ENCODE peak calls at places on chromosomes 5 and 9, in eight cellular contexts. H, N, E, M, D, A, T and S are unnamed samples.

GRCh38 chr5:73774924-73775323 is 148.9 kb downstream of the ARHGEF28 start:
- DNase-seq in D (no peak), E (no peak), T (no peak), M (no peak), A (no peak), H (no peak), N (no peak), S (no peak)

GRCh38 chr5:137679195-137679594 is 56.7 kb downstream of the KLHL3 start:
- DNase-seq in T (no peak), M (no peak), E (no peak), H (no peak), N (no peak), A (no peak), D (no peak), S (no peak)

GRCh38 chr5:174172104-174172965 is 126.8 kb downstream of the NSG2 start:
- DNase-seq in M (no peak), N (no peak), H (peak), D (no peak), A (no peak), T (no peak), E (peak), S (no peak)

GRCh38 chr9:133569891-133570651 is 35.6 kb downstream of the ADAMTSL2 start:
- DNase-seq in E (no peak), D (no peak), N (no peak), T (no peak), H (peak), M (no peak), A (no peak), S (no peak)

GRCh38 chr5:78984611-78985406 is at the start of gene ARSB:
- DNase-seq in H (peak), M (peak), D (peak), N (peak), E (peak), A (peak), T (no peak), S (no peak)

GRCh38 chr9:94026816-94027215 is 57.4 kb upstream of the PTPDC1 start:
- DNase-seq in D (no peak), N (no peak), M (no peak), A (no peak), E (no peak), T (no peak), H (no peak), S (no peak)

GRCh38 chr5:33968133-33969005 is 16.1 kb downstream of the SLC45A2 start:
- DNase-seq in N (peak), T (no peak), M (no peak), D (no peak), A (no peak), H (no peak), E (no peak), S (no peak)

GRCh38 chr5:149892594-149892993 is 52.0 kb downstream of the PDE6A start:
- DNase-seq in N (no peak), A (no peak), D (no peak), H (no peak), M (no peak), T (no peak), E (no peak), S (no peak)

GRCh38 chr9:92600075-92600741 is 64.4 kb upstream of the ECM2 start:
- DNase-seq in H (no peak), D (no peak), A (no peak), T (no peak), E (no peak), N (no peak), M (no peak), S (no peak)

GRCh38 chr9:112884721-112885120 is 6.0 kb downstream of the SLC46A2 start:
- DNase-seq in H (no peak), A (no peak), N (no peak), M (no peak), T (no peak), D (no peak), E (no peak), S (no peak)

GRCh38 chr5:17203329-17204132 is 13.9 kb upstream of the BASP1 start:
- DNase-seq in D (peak), A (no peak), M (no peak), T (no peak), N (peak), H (peak), E (no peak), S (no peak)

GRCh38 chr9:92974161-92974661 is 26.9 kb downstream of the FGD3 start:
- DNase-seq in E (no peak), A (no peak), M (no peak), N (no peak), T (no peak), H (no peak), D (no peak), S (no peak)

GRCh38 chr9:18826248-18826647 is 206.8 kb downstream of the SAXO1 start:
- DNase-seq in A (no peak), M (no peak), E (no peak), H (peak), D (no peak), T (no peak), N (no peak), S (no peak)

GRCh38 chr5:165630211-165630866 is 2124.9 kb downstream of the MAT2B start:
- DNase-seq in H (peak), E (peak), D (peak), T (no peak), M (peak), A (no peak), N (peak), S (no peak)

GRCh38 chr9:70407081-70407503 is 7.4 kb downstream of the KLF9 start:
- DNase-seq in M (no peak), N (peak), E (no peak), H (no peak), A (no peak), T (peak), D (peak), S (peak)

GRCh38 chr5:5480481-5481111 is 58.1 kb downstream of the ICE1 start:
- DNase-seq in D (no peak), A (no peak), E (no peak), M (no peak), H (no peak), T (no peak), N (no peak), S (no peak)

GRCh38 chr5:33457124-33457523 is 16.4 kb downstream of the TARS1 start:
- DNase-seq in D (peak), M (no peak), H (no peak), A (no peak), T (no peak), E (no peak), N (peak), S (no peak)

GRCh38 chr9:95087659-95088242 is 229.8 kb downstream of the FANCC start:
- DNase-seq in E (peak), D (no peak), H (no peak), T (no peak), N (peak), A (peak), M (peak), S (no peak)

GRCh38 chr9:76200730-76201129 is 193.5 kb downstream of the RFK start:
- DNase-seq in T (no peak), A (no peak), H (no peak), E (no peak), M (no peak), D (no peak), N (no peak), S (no peak)

GRCh38 chr5:161378701-161379100 is 167.8 kb downstream of the GABRB2 start:
- DNase-seq in D (no peak), M (no peak), H (no peak), N (no peak), T (no peak), A (no peak), E (no peak), S (no peak)

GRCh38 chr5:161372682-161373344 is 173.7 kb downstream of the GABRB2 start:
- DNase-seq in A (no peak), N (no peak), D (no peak), H (peak), E (no peak), M (no peak), T (no peak), S (no peak)

GRCh38 chr5:161376034-161376433 is 170.5 kb downstream of the GABRB2 start:
- DNase-seq in D (no peak), H (no peak), M (no peak), N (no peak), E (no peak), T (no peak), A (no peak), S (no peak)

GRCh38 chr5:161369032-161369431 is 177.5 kb downstream of the GABRB2 start:
- DNase-seq in A (no peak), N (no peak), D (no peak), T (no peak), H (peak), E (no peak), M (no peak), S (no peak)

DNA sequence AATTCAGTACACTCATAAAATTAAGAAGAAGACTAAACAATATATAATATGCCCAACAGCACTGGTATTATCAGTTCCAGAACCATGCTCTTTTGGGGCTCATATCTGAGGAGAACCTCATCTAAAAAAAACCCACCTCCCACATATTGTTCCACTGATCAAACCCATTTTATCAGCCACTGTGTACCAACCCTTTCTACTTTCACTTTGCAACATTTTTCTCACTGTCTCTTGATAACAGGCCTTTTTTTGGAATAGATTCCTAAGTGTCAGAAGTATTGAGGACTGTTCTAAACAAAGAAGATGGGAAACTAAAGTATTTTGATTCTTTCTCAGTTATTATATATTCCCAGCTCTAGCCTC is 173.2 kb downstream of the GABRB2 start:
- DNase-seq in N (no peak), D (no peak), M (no peak), E (no peak), H (no peak), A (no peak), T (no peak), S (no peak)
- TF ChIP-seq CTCF in N (no peak), D (no peak), M (no peak), E (no peak), H (no peak), A (no peak), T (no peak), S (no peak)

DNA sequence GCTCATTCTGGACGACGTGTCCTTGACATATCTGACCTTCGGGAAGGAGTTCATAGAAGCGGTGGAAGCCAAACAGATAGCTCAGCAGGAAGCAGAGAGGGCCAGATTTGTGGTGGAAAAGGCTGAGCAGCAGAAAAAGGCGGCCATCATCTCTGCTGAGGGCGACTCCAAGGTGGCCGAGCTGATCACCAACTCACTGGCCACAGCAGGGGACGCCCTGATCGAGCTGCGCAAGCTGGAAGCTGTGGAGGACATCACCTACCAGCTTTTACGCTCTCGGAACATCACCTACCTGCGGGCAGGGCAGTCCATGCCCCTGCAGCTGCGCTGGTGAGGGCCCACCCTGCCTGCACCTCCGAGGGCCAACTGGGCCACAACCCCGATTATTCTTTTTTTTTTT is 41.6 kb upstream of the NAA35 start:
- DNase-seq in N (no peak), T (no peak), M (no peak), A (no peak), D (no peak), E (no peak), H (no peak), S (no peak)
- H3K4me3 ChIP-seq in N (no peak), T (no peak), M (no peak), A (no peak), D (no peak), E (no peak), H (no peak), S (no peak)

DNA sequence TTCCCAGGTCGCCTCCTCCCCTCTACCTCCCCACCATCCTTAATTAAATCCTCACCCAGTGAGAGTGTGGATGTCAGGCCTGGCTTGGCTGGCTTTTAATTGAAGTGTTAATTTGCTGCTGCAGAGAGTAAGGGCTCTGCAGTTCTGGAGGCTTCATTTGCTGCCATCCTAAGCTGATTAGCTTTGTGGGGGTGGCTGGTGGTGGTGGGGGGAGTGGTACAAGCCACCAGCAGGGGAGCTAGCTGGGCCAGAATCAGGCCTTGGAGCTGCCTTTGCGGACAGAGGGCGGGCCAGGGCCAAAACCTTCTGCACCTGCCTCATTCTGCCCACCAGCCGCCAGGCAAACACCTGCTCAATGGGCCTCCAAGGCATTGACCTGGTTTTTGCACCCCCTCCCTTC is 26.8 kb upstream of the TIFAB start:
- DNase-seq in D (no peak), T (no peak), H (peak), E (no peak), M (no peak), N (no peak), A (no peak), S (no peak)
- TF ChIP-seq CTCF in D (no peak), T (no peak), H (peak), E (no peak), M (no peak), N (no peak), A (no peak), S (no peak)

DNA sequence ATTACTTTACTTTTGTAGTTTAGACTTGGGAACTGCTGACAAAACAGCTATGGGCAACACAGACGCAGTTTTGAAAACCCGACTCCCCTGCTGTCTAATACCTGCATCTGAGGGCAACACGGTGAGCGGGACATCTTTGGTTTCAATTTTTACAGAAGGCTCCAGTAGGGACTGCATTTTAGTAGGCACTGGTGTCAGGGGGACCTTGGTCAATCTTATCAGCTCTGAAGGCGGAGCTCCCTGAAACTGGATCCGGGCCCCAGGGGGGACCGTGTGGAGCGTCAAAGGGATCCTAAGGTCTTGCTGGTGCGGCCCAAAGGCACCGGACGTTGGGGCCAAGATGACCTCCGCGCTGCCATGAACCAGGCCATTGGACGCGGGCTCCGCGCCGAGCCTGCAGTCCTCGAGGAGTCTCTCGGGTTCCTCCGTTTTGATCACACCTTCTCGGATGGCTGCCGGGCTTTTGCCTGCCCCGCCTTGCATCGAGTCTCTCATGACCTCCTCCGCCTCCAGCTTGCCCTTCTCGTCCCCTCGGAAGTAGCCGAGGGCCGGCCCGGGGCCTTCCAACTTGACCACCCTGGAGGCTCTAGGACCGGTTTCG is 1.1 kb downstream of the SOX30 start:
- DNase-seq in H (no peak), E (no peak), D (no peak), A (no peak), N (no peak), M (no peak), T (no peak), S (no peak)
- H3K4me3 ChIP-seq in H (no peak), E (no peak), D (no peak), A (peak), N (no peak), M (peak), T (no peak), S (no peak)

GRCh38 chr9:117073539-117074336 is 341.1 kb downstream of the ASTN2 start:
- DNase-seq in T (no peak), M (no peak), E (peak), H (peak), D (no peak), N (no peak), A (no peak), S (no peak)

GRCh38 chr9:117074782-117075510 is 339.9 kb downstream of the ASTN2 start:
- DNase-seq in H (peak), D (no peak), M (no peak), A (no peak), T (no peak), N (no peak), E (no peak), S (no peak)

GRCh38 chr9:117076571-117077300 is 338.1 kb downstream of the ASTN2 start:
- DNase-seq in M (no peak), A (no peak), E (no peak), H (no peak), D (no peak), N (no peak), T (no peak), S (no peak)

GRCh38 chr9:117074337-117074662 is 340.6 kb downstream of the ASTN2 start:
- DNase-seq in N (no peak), E (no peak), H (no peak), T (no peak), D (no peak), M (no peak), A (no peak), S (no peak)

GRCh38 chr9:117075636-117076035 is 339.2 kb downstream of the ASTN2 start:
- DNase-seq in N (no peak), T (no peak), D (no peak), M (no peak), A (no peak), H (no peak), E (no peak), S (no peak)
- TF ChIP-seq CTCF in N (no peak), T (no peak), D (no peak), M (no peak), A (no peak), H (no peak), E (no peak), S (no peak)